ENCODE peak calls at places on chromosomes 1 and 21, in five cellular contexts. G is GM12878, F is GM23338, I is HepG2, D is HCT116. U is an unnamed sample. For H3K36me3, the result is how much of the 10 kb centered on the place peaks cover.

GRCh38 chr1:93722081-93723031 is 40.7 kb upstream of the BCAR3 start:
- ATAC-seq in I (peak), F (peak), G (peak), D (peak), U (peak)

GRCh38 chr1:203701606-203702005 is 63.4 kb upstream of the LAX1 start:
- ATAC-seq in I (no peak), G (no peak), F (no peak), D (no peak), U (peak)

GRCh38 chr21:28423521-28423920 is 569.2 kb downstream of the LTN1 start:
- ATAC-seq in D (no peak), G (no peak), F (no peak), I (no peak), U (no peak)

GRCh38 chr1:184576822-184577790 is 177.6 kb downstream of the EDEM3 start:
- ATAC-seq in G (no peak), F (peak), D (no peak), I (no peak), U (peak)

GRCh38 chr1:11770011-11770410 is 8.0 kb downstream of the C1orf167 start:
- ATAC-seq in D (no peak), I (no peak), G (no peak), F (no peak), U (no peak)

GRCh38 chr1:33443705-33444180 is 12.8 kb upstream of the PHC2 start:
- ATAC-seq in D (peak), I (no peak), G (no peak), F (peak), U (no peak)

GRCh38 chr1:60857851-60858250 is 224.5 kb upstream of the NFIA start:
- ATAC-seq in G (no peak), F (no peak), I (no peak), D (no peak), U (no peak)

GRCh38 chr1:10833630-10834557 is 37.4 kb upstream of the CASZ1 start:
- ATAC-seq in F (no peak), D (no peak), G (no peak), I (no peak), U (no peak)

GRCh38 chr1:84078824-84079167 is 65.3 kb upstream of the PRKACB start:
- ATAC-seq in I (no peak), F (no peak), D (no peak), G (no peak), U (peak)

GRCh38 chr21:30714946-30715345 is 3.6 kb downstream of the KRTAP21-3 start:
- ATAC-seq in D (no peak), G (no peak), F (no peak), I (no peak), U (no peak)

GRCh38 chr1:167794043-167794442 is 72.3 kb downstream of the MPZL1 start:
- ATAC-seq in F (no peak), D (no peak), G (no peak), I (no peak), U (no peak)

GRCh38 chr1:47975302-47975921 is 21.8 kb downstream of the TRABD2B start:
- ATAC-seq in I (no peak), D (no peak), G (no peak), F (no peak), U (no peak)

GRCh38 chr1:28246427-28246832 is 10.5 kb downstream of the ATP5IF1 start:
- ATAC-seq in D (no peak), I (peak), G (peak), F (no peak), U (no peak)

GRCh38 chr21:37557261-37557950 is 190.8 kb downstream of the DYRK1A start:
- ATAC-seq in F (no peak), G (peak), I (peak), D (no peak), U (no peak)

GRCh38 chr1:212218065-212218464 is 67.1 kb upstream of the PPP2R5A start:
- ATAC-seq in G (no peak), I (no peak), F (no peak), D (no peak), U (no peak)

GRCh38 chr1:31515936-31516335 is 60.4 kb upstream of the TINAGL1 start:
- ATAC-seq in I (no peak), F (no peak), G (no peak), D (no peak), U (no peak)

GRCh38 chr21:34046917-34047316 is 26.5 kb upstream of the MRPS6 start:
- ATAC-seq in D (no peak), G (peak), F (no peak), I (no peak), U (no peak)

GRCh38 chr1:30064547-30064946 is 658.8 kb downstream of the MATN1 start:
- ATAC-seq in G (no peak), I (no peak), D (no peak), F (no peak), U (no peak)

GRCh38 chr1:10686404-10687040 is 109.9 kb downstream of the CASZ1 start:
- ATAC-seq in F (no peak), I (peak), G (no peak), D (peak), U (no peak)

GRCh38 chr1:108046021-108046420 is 81.0 kb upstream of the VAV3 start:
- ATAC-seq in G (no peak), F (no peak), D (no peak), I (peak), U (no peak)

GRCh38 chr1:38701088-38701487 is 158.5 kb downstream of the RRAGC start:
- ATAC-seq in I (no peak), F (no peak), G (no peak), D (no peak), U (no peak)

GRCh38 chr1:18883636-18884418 is 18.5 kb downstream of the ALDH4A1 start:
- ATAC-seq in G (peak), F (peak), I (peak), D (peak), U (peak)

GRCh38 chr1:172832332-172832731 is 173.4 kb downstream of the FASLG start:
- ATAC-seq in F (no peak), I (no peak), G (no peak), D (no peak), U (no peak)

GRCh38 chr1:193740762-193741161 is 554.3 kb upstream of the B3GALT2 start:
- ATAC-seq in G (no peak), D (no peak), F (peak), I (no peak), U (no peak)

GRCh38 chr21:15947707-15948106 is 217.9 kb downstream of the USP25 start:
- ATAC-seq in F (peak), I (no peak), D (no peak), G (no peak), U (no peak)

DNA sequence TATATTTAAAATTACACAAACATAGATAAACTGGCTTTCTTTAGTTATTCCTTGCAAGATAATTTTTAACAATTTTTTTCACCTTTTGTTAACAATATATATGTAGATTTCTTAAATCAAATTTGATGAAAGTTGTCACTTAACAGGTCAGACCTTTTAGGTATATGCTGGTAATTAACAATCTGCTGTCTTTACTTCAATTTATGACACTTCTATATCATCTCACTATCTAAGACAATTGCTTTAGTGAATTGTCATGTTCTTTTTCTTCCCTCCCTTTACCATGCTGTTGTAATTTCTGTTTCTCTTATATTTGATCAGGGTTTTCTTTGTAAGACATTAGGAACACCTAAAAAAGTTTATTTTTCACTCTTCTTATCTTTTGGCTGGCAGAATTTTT is 2.0 kb downstream of the IFI16 start:
- ATAC-seq in G (no peak), I (no peak), F (no peak), D (no peak), U (no peak)
- H3K36me3 ChIP-seq in G (under half), I (under half), F (under half), D (under half), U (under half)

GRCh38 chr1:185733818-185734709 is at the start of gene HMCN1:
- ATAC-seq in D (peak), F (peak), I (peak), G (peak), U (peak)
- TF ChIP-seq POLR2AphosphoS5 in D (no peak), F (peak), I (no peak), G (no peak), U (no peak)

GRCh38 chr1:150558328-150558727 is 9.1 kb downstream of the ADAMTSL4 start:
- ATAC-seq in F (no peak), I (no peak), D (no peak), G (no peak), U (no peak)
- H3K36me3 ChIP-seq in F (under half), I (under half), D (under half), G (under half), U (under half)

GRCh38 chr21:42063578-42064521 is 7.3 kb upstream of the UMODL1 start:
- ATAC-seq in D (no peak), G (peak), I (peak), F (peak), U (no peak)

GRCh38 chr21:42061866-42062542 is 9.1 kb upstream of the UMODL1 start:
- ATAC-seq in G (peak), I (peak), F (peak), D (no peak), U (no peak)

GRCh38 chr21:42061195-42061865 is 9.8 kb upstream of the UMODL1 start:
- ATAC-seq in D (no peak), G (peak), F (no peak), I (no peak), U (peak)

GRCh38 chr21:42063206-42063577 is 7.9 kb upstream of the UMODL1 start:
- ATAC-seq in G (peak), F (peak), D (no peak), I (no peak), U (no peak)

GRCh38 chr21:42062543-42063022 is 8.5 kb upstream of the UMODL1 start:
- ATAC-seq in F (peak), G (peak), D (no peak), I (peak), U (no peak)
- TF ChIP-seq POLR2AphosphoS5 in F (no peak), G (peak), D (no peak), I (no peak), U (no peak)

GRCh38 chr21:45994738-45995685 is 13.4 kb downstream of the COL6A1 start:
- ATAC-seq in G (no peak), F (no peak), I (peak), D (peak), U (no peak)
- H3K36me3 ChIP-seq in G (under half), F (under half), I (under half), D (under half), U (under half)

DNA sequence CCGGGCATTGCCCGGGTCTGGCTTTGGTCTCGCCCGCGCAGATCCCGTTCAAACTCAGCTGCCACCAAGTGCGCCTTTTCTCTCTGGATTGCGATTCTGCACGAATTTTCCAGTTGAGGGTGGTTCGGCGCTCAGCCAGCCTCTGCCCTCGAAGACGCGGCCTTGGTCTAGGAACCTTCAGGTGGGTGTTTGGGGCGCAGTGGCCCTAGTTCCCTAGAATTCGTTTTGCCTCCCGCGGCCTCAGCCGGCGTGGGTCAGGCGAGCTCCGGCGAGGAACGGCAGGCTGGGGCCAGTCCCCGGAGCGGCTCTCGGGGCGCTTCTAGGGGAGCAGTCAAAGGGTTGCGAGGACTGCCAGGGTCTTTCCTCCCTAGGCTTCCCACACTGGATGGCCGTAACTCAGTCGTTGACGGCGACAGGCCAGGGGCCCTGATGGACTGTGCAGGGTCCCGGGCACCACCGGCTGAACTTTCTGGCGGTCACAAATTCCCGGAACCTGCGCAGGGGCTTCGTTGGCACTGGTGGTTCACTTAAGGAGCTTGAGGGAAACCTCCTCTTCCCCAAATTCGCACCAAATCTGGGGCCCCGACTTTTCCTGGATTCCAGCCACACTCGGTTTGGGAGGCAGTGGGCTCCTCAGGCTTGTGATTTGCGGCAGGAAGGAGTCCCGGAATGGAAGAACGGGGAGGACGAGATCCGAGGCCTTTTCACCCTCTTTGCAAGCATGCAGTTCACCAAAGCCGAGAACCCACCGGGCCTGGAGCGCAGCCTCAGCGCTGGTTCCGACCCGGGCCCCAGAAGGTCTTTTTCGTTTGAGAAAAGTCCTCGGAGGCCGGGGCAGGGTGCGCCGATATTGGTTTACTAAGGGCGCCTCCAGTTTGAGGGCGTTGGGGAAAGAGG is 1.2 kb downstream of the DMBX1 start:
- ATAC-seq in I (no peak), G (no peak), D (no peak), F (peak), U (no peak)
- TF ChIP-seq POLR2AphosphoS5 in I (no peak), G (no peak), D (no peak), F (no peak), U (peak)

DNA sequence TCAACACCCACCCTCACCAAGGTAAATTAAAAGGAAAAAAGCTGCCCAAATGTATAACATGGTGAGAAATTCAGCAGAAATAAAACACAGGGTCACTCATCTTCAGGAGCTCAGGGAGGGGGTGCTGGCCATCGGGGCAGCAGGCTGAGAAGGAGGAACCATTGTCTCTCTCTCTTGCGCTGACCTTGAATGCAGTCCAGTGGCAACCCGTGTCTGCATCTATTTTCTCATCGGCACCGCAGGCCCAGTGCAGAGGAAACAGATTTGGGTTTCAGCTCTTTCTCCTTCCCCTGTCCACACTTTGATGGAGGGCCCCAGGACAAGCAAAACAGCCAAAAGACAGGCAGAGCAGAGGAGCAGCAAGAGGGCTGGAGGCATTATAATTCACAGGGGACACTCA is 18.8 kb downstream of the MKNK1 start:
- ATAC-seq in I (no peak), D (no peak), G (no peak), F (no peak), U (no peak)
- H3K36me3 ChIP-seq in I (half or more), D (under half), G (under half), F (under half), U (under half)

GRCh38 chr1:1431006-1431844 is 4.3 kb upstream of the VWA1 start:
- ATAC-seq in F (no peak), G (no peak), I (peak), D (no peak), U (no peak)

GRCh38 chr1:1428174-1428573 is 7.1 kb upstream of the ANKRD65 start:
- ATAC-seq in F (no peak), D (no peak), G (no peak), I (no peak), U (no peak)

GRCh38 chr1:1431845-1432565 is 3.5 kb upstream of the VWA1 start:
- ATAC-seq in I (peak), G (peak), D (no peak), F (no peak), U (peak)

GRCh38 chr1:1429671-1430073 is 5.8 kb upstream of the VWA1 start:
- ATAC-seq in G (no peak), D (no peak), F (no peak), I (no peak), U (no peak)

GRCh38 chr1:1430114-1430982 is 5.1 kb upstream of the VWA1 start:
- ATAC-seq in D (no peak), G (no peak), I (peak), F (peak), U (peak)
- TF ChIP-seq POLR2AphosphoS5 in D (no peak), G (no peak), I (peak), F (no peak), U (peak)

DNA sequence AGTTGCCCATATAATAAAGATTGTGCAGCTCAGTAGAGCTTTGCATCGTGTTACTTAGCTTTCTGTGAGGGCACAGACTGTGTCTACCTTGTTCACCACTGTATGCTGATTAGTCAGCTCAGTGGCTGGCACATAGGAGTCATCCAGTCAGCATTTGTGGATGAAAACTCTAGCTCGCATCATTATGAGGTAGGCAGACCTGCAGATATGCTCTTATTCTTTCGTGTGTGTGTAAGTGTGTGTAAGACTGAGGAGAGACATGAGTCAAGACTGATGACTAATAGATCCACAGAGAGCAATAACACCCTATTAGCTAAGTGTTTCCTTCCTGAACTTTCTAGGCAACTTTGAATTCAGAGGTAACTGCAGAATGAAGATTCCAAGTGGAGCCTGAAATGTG is 17.1 kb downstream of the TTF2 start:
- ATAC-seq in F (no peak), G (peak), I (no peak), D (peak), U (no peak)
- H3K36me3 ChIP-seq in F (half or more), G (under half), I (half or more), D (under half), U (under half)

DNA sequence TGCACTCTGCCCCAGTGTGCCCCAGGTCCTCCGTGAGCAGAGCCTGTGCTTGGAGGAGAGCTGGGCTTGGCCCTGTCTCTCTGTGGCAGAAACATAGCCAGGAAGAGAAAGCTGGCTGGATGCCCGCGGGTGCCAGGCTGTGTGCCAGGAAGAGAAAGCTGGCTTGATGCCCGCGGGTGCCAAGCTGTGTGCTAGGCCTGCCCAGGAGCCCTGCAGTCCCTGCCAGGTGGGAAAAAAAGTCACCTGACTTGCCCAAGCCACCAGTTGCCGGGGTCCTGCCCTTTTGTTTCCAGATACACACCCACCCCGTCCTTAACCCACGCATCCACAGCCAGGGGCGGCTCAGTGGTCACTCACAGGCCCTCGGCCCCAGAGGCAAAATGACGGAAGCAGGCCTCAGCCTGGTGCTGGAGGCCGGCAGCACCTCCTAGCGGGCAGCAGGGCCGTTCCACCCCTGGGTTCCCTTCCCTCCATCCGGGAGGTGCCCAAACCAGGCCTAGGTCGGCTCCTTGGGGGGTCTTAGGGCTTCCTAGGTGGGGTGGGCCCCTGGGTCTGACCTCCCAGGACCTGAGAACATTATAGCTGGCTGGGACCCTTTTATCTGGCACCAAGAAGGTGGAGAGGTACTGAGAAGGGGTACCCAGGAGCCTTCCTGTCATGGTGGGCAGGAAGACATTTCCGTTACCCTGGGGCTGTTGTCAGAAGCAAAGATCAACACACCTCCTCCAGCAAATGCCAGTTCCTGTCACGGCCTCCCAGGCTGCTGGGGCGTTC is 9.1 kb downstream of the ITGB2 start:
- ATAC-seq in I (peak), D (peak), F (peak), G (no peak), U (peak)
- TF ChIP-seq POLR2AphosphoS5 in I (no peak), D (no peak), F (no peak), G (no peak), U (peak)